ENCODE peak calls at places on chromosomes 12 and 14, in six cellular contexts. P is tibial nerve, K is neural progenitor cell, Q is Peyer's patch, R is body of pancreas, D is stomach. C is an unnamed sample.

GRCh38 chr14:103378042-103378854 is 7.0 kb upstream of the MARK3 start:
- DNase-seq in D (no peak), K (no peak), Q (no peak), P (no peak), R (no peak), C (no peak)

GRCh38 chr14:22928237-22929103 is 706 bp downstream of the PRMT5 start:
- DNase-seq in K (peak), P (peak), D (no peak), R (no peak), Q (no peak), C (no peak)

GRCh38 chr14:37054869-37055268 is 117.5 kb downstream of the SLC25A21 start:
- DNase-seq in R (no peak), D (no peak), K (no peak), Q (no peak), P (no peak), C (no peak)

GRCh38 chr12:78719721-78720120 is 144.9 kb upstream of the SYT1 start:
- DNase-seq in K (no peak), R (no peak), P (no peak), D (no peak), Q (no peak), C (no peak)

GRCh38 chr12:49336645-49337584 is at the start of gene C1QL4:
- DNase-seq in R (peak), D (peak), P (peak), Q (peak), K (peak), C (no peak)

GRCh38 chr12:109591041-109591440 is 17.4 kb downstream of the MVK start:
- DNase-seq in K (no peak), P (no peak), Q (no peak), R (no peak), D (no peak), C (no peak)

GRCh38 chr12:33323823-33324222 is 115.8 kb downstream of the SYT10 start:
- DNase-seq in P (no peak), K (no peak), R (no peak), Q (no peak), D (no peak), C (no peak)

GRCh38 chr12:14884458-14884878 is 1.2 kb downstream of the MGP start:
- DNase-seq in R (peak), D (peak), P (peak), Q (peak), K (no peak), C (peak)

GRCh38 chr14:100582496-100583165 is 4.6 kb downstream of the BEGAIN start:
- DNase-seq in D (no peak), R (peak), K (no peak), Q (no peak), P (no peak), C (no peak)

GRCh38 chr12:117279606-117280005 is 81.8 kb downstream of the NOS1 start:
- DNase-seq in R (no peak), D (no peak), Q (no peak), P (no peak), K (no peak), C (no peak)

GRCh38 chr12:47391566-47391965 is 311.8 kb upstream of the AMIGO2 start:
- DNase-seq in D (peak), P (no peak), R (no peak), Q (peak), K (no peak), C (no peak)

GRCh38 chr12:47164730-47165439 is 85.1 kb upstream of the AMIGO2 start:
- DNase-seq in P (no peak), K (no peak), Q (no peak), D (no peak), R (no peak), C (no peak)

GRCh38 chr12:95182868-95183415 is 34.3 kb downstream of the FGD6 start:
- DNase-seq in P (no peak), R (no peak), K (no peak), D (no peak), Q (no peak), C (no peak)

GRCh38 chr14:21069388-21070082 is 569 bp upstream of the ARHGEF40 start:
- DNase-seq in P (peak), K (peak), Q (no peak), R (peak), D (no peak), C (peak)

GRCh38 chr12:52925717-52926595 is 21.1 kb upstream of the KRT8 start:
- DNase-seq in K (no peak), R (peak), P (no peak), D (peak), Q (peak), C (no peak)

GRCh38 chr14:103762011-103762410 is 46.4 kb downstream of the ZFYVE21 start:
- DNase-seq in D (no peak), P (no peak), K (no peak), Q (no peak), R (no peak), C (no peak)

GRCh38 chr12:1859643-1860042 is 39.3 kb downstream of the LRTM2 start:
- DNase-seq in K (no peak), Q (no peak), D (no peak), P (no peak), R (no peak), C (no peak)

GRCh38 chr14:50060871-50061663 is 55.3 kb downstream of the VCPKMT start:
- DNase-seq in R (peak), Q (peak), D (no peak), P (peak), K (no peak), C (no peak)

GRCh38 chr12:93022603-93023340 is 93.7 kb upstream of the EEA1 start:
- DNase-seq in Q (no peak), P (no peak), D (no peak), R (no peak), K (no peak), C (no peak)

GRCh38 chr14:24851837-24852236 is 198.1 kb downstream of the STXBP6 start:
- DNase-seq in D (no peak), K (no peak), P (no peak), R (no peak), Q (no peak), C (no peak)

GRCh38 chr12:81758421-81759214 is 532 bp downstream of the PPFIA2 start:
- DNase-seq in K (peak), D (no peak), Q (no peak), R (peak), P (no peak), C (peak)

GRCh38 chr12:12011880-12012260 is 58.9 kb upstream of the BCL2L14 start:
- DNase-seq in R (no peak), Q (no peak), D (no peak), P (no peak), K (no peak), C (no peak)

GRCh38 chr12:42172811-42173210 is 28.1 kb upstream of the GXYLT1 start:
- DNase-seq in P (no peak), R (no peak), Q (no peak), D (no peak), K (no peak), C (no peak)
- H3K27ac ChIP-seq in P (no peak), R (no peak), Q (no peak), D (no peak), K (no peak), C (no peak)

DNA sequence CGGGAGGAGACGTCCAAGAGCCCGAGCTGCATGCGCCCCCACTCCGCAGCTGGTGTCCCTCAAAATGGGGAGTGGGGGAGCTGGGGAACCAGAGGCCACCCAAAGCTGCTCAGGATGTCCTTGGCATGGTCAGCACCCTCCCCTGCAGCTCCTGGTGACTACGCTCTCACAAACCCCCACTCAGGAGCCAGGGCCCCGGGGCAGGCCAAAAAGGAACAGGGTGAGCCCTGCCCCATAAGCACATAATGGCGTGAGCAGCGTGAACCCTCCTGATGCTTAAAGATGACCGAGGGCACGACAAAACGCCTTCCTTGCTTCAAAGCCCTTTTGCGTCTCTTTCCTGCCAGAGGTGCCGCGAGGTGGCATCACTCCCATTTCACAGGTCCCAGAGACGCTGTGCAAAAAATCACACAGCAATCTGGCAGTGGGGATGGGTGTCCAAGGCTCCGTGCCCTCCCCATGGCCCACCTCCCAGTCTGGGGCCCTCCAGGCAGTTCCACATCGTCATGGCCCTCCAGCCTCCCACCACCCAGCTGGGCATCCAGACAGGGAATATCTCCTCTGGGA is 13.5 kb downstream of the NCOR2 start:
- DNase-seq in D (no peak), K (no peak), R (no peak), Q (no peak), P (no peak), C (no peak)
- TF ChIP-seq CTCF in D (no peak), K (no peak), R (no peak), Q (no peak), P (no peak), C (no peak)

GRCh38 chr12:91877022-91877421 is 268.6 kb downstream of the BTG1 start:
- DNase-seq in K (peak), Q (peak), P (peak), R (peak), D (peak), C (no peak)
- H3K4me3 ChIP-seq in K (no peak), Q (no peak), P (no peak), R (no peak), D (no peak), C (no peak)

GRCh38 chr12:131828671-131829350 is 618 bp downstream of the MMP17 start:
- DNase-seq in K (peak), P (no peak), Q (no peak), R (no peak), D (no peak), C (no peak)
- H3K27ac ChIP-seq in K (no peak), P (peak), Q (peak), R (no peak), D (peak), C (peak)

DNA sequence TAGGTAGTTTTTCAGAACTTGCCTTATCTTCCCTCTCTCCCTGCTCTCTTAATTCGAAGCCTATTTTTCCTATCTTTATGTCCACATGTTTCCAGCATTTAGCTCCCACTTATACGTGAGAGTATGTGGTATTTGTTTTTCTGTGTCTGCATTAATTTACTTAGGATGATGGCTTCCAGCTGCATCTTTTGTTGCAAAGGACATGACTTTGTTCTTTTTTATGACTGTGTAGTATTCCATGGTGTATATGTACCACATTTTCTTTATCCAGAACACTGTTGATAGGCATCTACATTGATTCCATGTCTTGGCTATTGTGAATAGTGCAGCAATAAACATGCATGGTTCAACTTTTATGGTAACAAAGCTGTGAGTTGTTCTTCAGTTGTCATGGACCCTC is 7.8 kb upstream of the CLEC2D start:
- DNase-seq in Q (no peak), K (no peak), P (no peak), R (no peak), D (no peak), C (no peak)
- TF ChIP-seq CTCF in Q (no peak), K (no peak), P (no peak), R (no peak), D (no peak), C (no peak)

GRCh38 chr12:13204428-13204827 is 7.9 kb downstream of the EMP1 start:
- DNase-seq in R (no peak), K (peak), D (no peak), Q (no peak), P (no peak), C (no peak)

GRCh38 chr12:13209279-13210021 is 12.9 kb downstream of the EMP1 start:
- DNase-seq in K (no peak), P (no peak), D (no peak), R (no peak), Q (no peak), C (no peak)

GRCh38 chr12:13205809-13206559 is 9.5 kb downstream of the EMP1 start:
- DNase-seq in Q (no peak), K (no peak), D (no peak), R (no peak), P (no peak), C (no peak)

GRCh38 chr12:13208533-13209278 is 12.2 kb downstream of the EMP1 start:
- DNase-seq in P (no peak), Q (no peak), K (peak), R (no peak), D (no peak), C (no peak)

DNA sequence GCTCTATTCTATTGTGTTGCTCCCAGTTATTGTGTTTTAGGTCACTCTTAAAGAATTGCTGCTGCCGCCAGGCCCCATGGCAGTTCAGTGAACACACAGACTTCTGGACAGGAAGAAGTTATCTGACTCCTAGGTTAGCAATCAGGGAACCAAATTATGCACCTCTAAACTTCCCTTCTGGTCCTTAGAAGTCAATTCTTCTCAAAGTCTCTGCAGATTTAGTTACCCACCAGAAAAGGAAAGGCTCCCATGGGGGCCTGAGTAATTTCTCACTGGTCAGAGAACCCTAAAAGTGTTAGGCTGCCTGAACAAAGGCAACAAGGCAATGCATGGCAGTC is 10.0 kb downstream of the EMP1 start:
- DNase-seq in P (no peak), R (no peak), Q (no peak), D (no peak), K (no peak), C (no peak)
- H3K4me3 ChIP-seq in P (no peak), R (no peak), Q (no peak), D (no peak), K (no peak), C (no peak)

C was measured in dorsolateral prefrontal cortex.